ENCODE peak calls at places on chromosomes 16 and 17, in six cellular contexts. W is AG04450, R is H4, A is T follicular helper cell, S is AG04449, Y is NCI-H1092. B is an unnamed sample.

GRCh38 chr17:47708312-47708863 is 14.4 kb downstream of the TBKBP1 start:
- DNase-seq in R (no peak), W (no peak), S (no peak), Y (no peak), A (no peak), B (no peak)

GRCh38 chr17:77160877-77161530 is 20.2 kb downstream of the SEC14L1 start:
- DNase-seq in A (no peak), S (no peak), W (no peak), R (no peak), Y (peak), B (no peak)

GRCh38 chr17:31319253-31319661 is 2.2 kb downstream of the EVI2A start:
- DNase-seq in Y (no peak), S (no peak), R (no peak), A (no peak), W (no peak), B (no peak)

GRCh38 chr16:79037429-79038373 is 562.8 kb downstream of the MAF start:
- DNase-seq in Y (no peak), A (no peak), W (no peak), R (no peak), S (no peak), B (no peak)

GRCh38 chr17:21033350-21033749 is 9.5 kb downstream of the USP22 start:
- DNase-seq in R (no peak), S (no peak), W (no peak), A (no peak), Y (no peak), B (no peak)

GRCh38 chr16:1495281-1496262 is 2.4 kb downstream of the TELO2 start:
- DNase-seq in A (no peak), W (no peak), R (no peak), Y (no peak), S (no peak), B (no peak)

GRCh38 chr16:55678061-55678935 is 22.5 kb downstream of the SLC6A2 start:
- DNase-seq in W (no peak), S (no peak), A (no peak), R (no peak), Y (no peak), B (no peak)

GRCh38 chr17:59558953-59559352 is 6.5 kb upstream of the DHX40 start:
- DNase-seq in A (no peak), S (no peak), R (no peak), Y (no peak), W (no peak), B (no peak)

GRCh38 chr16:58032710-58033293 is 7.2 kb downstream of the MMP15 start:
- DNase-seq in A (no peak), S (no peak), W (no peak), Y (peak), R (no peak), B (peak)

GRCh38 chr16:69150146-69150865 is 17.9 kb downstream of the UTP4 start:
- DNase-seq in Y (peak), W (peak), R (peak), A (peak), S (no peak), B (peak)

GRCh38 chr17:1793447-1793806 is 31.6 kb downstream of the SERPINF1 start:
- DNase-seq in Y (no peak), W (no peak), R (no peak), A (no peak), S (no peak), B (no peak)

GRCh38 chr17:18028684-18029540 is 10.1 kb downstream of the ATPAF2 start:
- DNase-seq in S (no peak), R (no peak), A (no peak), Y (no peak), W (no peak), B (no peak)

GRCh38 chr17:58556833-58557250 is 42.4 kb upstream of the MTMR4 start:
- DNase-seq in W (no peak), R (no peak), S (no peak), Y (no peak), A (no peak), B (peak)

GRCh38 chr16:85566502-85567100 is 46.5 kb upstream of the GSE1 start:
- DNase-seq in Y (no peak), R (no peak), S (no peak), A (no peak), W (no peak), B (peak)

GRCh38 chr16:48627148-48627547 is 17.2 kb upstream of the N4BP1 start:
- DNase-seq in A (no peak), Y (no peak), R (no peak), W (no peak), S (no peak), B (no peak)

B was measured in retina.